ENCODE peak calls at places on chromosome 6, in nine cellular contexts. One of them, this sample, is unnamed.

GRCh38 chr6:33207569-33208088 is 671 bp upstream of the RING1 start:
- DNase-seq in fibroblast of villous mesenchyme: peak; percentile 62
- DNase-seq in dermis blood vessel endothelial cell: peak; percentile 64
- DNase-seq in nephron progenitor cell: peak; percentile 66
- DNase-seq in mesendoderm: no peak
- DNase-seq in activated CD8-positive, alpha-beta memory T cell treated with anti-CD3 and anti-CD28 coated beads, Interleukin-2, amount 50 U/mL, for 4 hours: no peak
- DNase-seq in thyroid gland: peak; percentile 48
- DNase-seq in stimulated activated CD4-positive, alpha-beta T cell treated with anti-CD3 and anti-CD28 coated beads, Interleukin-15, amount 100 ng/mL, for 1 hour: no peak
- DNase-seq in hepatocyte: peak; percentile 80
- DNase-seq in this sample: no peak

GRCh38 chr6:7343546-7344475 is 30.8 kb upstream of the SSR1 start:
- DNase-seq in fibroblast of villous mesenchyme: no peak
- DNase-seq in dermis blood vessel endothelial cell: no peak
- DNase-seq in nephron progenitor cell: no peak
- DNase-seq in mesendoderm: no peak
- DNase-seq in activated CD8-positive, alpha-beta memory T cell treated with anti-CD3 and anti-CD28 coated beads, Interleukin-2, amount 50 U/mL, for 4 hours: no peak
- DNase-seq in thyroid gland: no peak
- DNase-seq in stimulated activated CD4-positive, alpha-beta T cell treated with anti-CD3 and anti-CD28 coated beads, Interleukin-15, amount 100 ng/mL, for 1 hour: no peak
- DNase-seq in hepatocyte: no peak
- DNase-seq in this sample: no peak

GRCh38 chr6:52333840-52334200 is 28.1 kb upstream of the PAQR8 start:
- DNase-seq in fibroblast of villous mesenchyme: no peak
- DNase-seq in dermis blood vessel endothelial cell: no peak
- DNase-seq in nephron progenitor cell: no peak
- DNase-seq in mesendoderm: no peak
- DNase-seq in activated CD8-positive, alpha-beta memory T cell treated with anti-CD3 and anti-CD28 coated beads, Interleukin-2, amount 50 U/mL, for 4 hours: no peak
- DNase-seq in thyroid gland: no peak
- DNase-seq in stimulated activated CD4-positive, alpha-beta T cell treated with anti-CD3 and anti-CD28 coated beads, Interleukin-15, amount 100 ng/mL, for 1 hour: no peak
- DNase-seq in hepatocyte: no peak
- DNase-seq in this sample: no peak

GRCh38 chr6:41200296-41200900 is 551 bp downstream of the TREML2 start:
- DNase-seq in fibroblast of villous mesenchyme: peak; percentile 33
- DNase-seq in dermis blood vessel endothelial cell: no peak
- DNase-seq in nephron progenitor cell: no peak
- DNase-seq in mesendoderm: peak; percentile 79
- DNase-seq in activated CD8-positive, alpha-beta memory T cell treated with anti-CD3 and anti-CD28 coated beads, Interleukin-2, amount 50 U/mL, for 4 hours: peak; percentile 37
- DNase-seq in thyroid gland: no peak
- DNase-seq in stimulated activated CD4-positive, alpha-beta T cell treated with anti-CD3 and anti-CD28 coated beads, Interleukin-15, amount 100 ng/mL, for 1 hour: no peak
- DNase-seq in hepatocyte: no peak
- DNase-seq in this sample: no peak

GRCh38 chr6:54179152-54179551 is 67.9 kb downstream of the MLIP start:
- DNase-seq in fibroblast of villous mesenchyme: no peak
- DNase-seq in dermis blood vessel endothelial cell: no peak
- DNase-seq in nephron progenitor cell: no peak
- DNase-seq in mesendoderm: no peak
- DNase-seq in activated CD8-positive, alpha-beta memory T cell treated with anti-CD3 and anti-CD28 coated beads, Interleukin-2, amount 50 U/mL, for 4 hours: no peak
- DNase-seq in thyroid gland: no peak
- DNase-seq in stimulated activated CD4-positive, alpha-beta T cell treated with anti-CD3 and anti-CD28 coated beads, Interleukin-15, amount 100 ng/mL, for 1 hour: no peak
- DNase-seq in hepatocyte: no peak
- DNase-seq in this sample: no peak

GRCh38 chr6:90351696-90352095 is 55.1 kb upstream of the BACH2 start:
- DNase-seq in fibroblast of villous mesenchyme: no peak
- DNase-seq in dermis blood vessel endothelial cell: no peak
- DNase-seq in nephron progenitor cell: no peak
- DNase-seq in mesendoderm: no peak
- DNase-seq in activated CD8-positive, alpha-beta memory T cell treated with anti-CD3 and anti-CD28 coated beads, Interleukin-2, amount 50 U/mL, for 4 hours: no peak
- DNase-seq in thyroid gland: no peak
- DNase-seq in stimulated activated CD4-positive, alpha-beta T cell treated with anti-CD3 and anti-CD28 coated beads, Interleukin-15, amount 100 ng/mL, for 1 hour: no peak
- DNase-seq in hepatocyte: no peak
- DNase-seq in this sample: no peak

GRCh38 chr6:111256646-111257045 is 169.3 kb downstream of the SLC16A10 start:
- DNase-seq in fibroblast of villous mesenchyme: no peak
- DNase-seq in dermis blood vessel endothelial cell: no peak
- DNase-seq in nephron progenitor cell: no peak
- DNase-seq in mesendoderm: peak; percentile 24
- DNase-seq in activated CD8-positive, alpha-beta memory T cell treated with anti-CD3 and anti-CD28 coated beads, Interleukin-2, amount 50 U/mL, for 4 hours: no peak
- DNase-seq in thyroid gland: no peak
- DNase-seq in stimulated activated CD4-positive, alpha-beta T cell treated with anti-CD3 and anti-CD28 coated beads, Interleukin-15, amount 100 ng/mL, for 1 hour: no peak
- DNase-seq in hepatocyte: no peak
- DNase-seq in this sample: no peak

GRCh38 chr6:138987299-138987642 is 782 bp downstream of the REPS1 start:
- DNase-seq in fibroblast of villous mesenchyme: no peak
- DNase-seq in dermis blood vessel endothelial cell: no peak
- DNase-seq in nephron progenitor cell: peak; percentile 54
- DNase-seq in mesendoderm: peak; percentile 48
- DNase-seq in activated CD8-positive, alpha-beta memory T cell treated with anti-CD3 and anti-CD28 coated beads, Interleukin-2, amount 50 U/mL, for 4 hours: no peak
- DNase-seq in thyroid gland: peak; percentile 47
- DNase-seq in stimulated activated CD4-positive, alpha-beta T cell treated with anti-CD3 and anti-CD28 coated beads, Interleukin-15, amount 100 ng/mL, for 1 hour: no peak
- DNase-seq in hepatocyte: no peak
- DNase-seq in this sample: no peak

GRCh38 chr6:144379356-144379755 is 94.2 kb downstream of the UTRN start:
- DNase-seq in fibroblast of villous mesenchyme: no peak
- DNase-seq in dermis blood vessel endothelial cell: no peak
- DNase-seq in nephron progenitor cell: no peak
- DNase-seq in mesendoderm: no peak
- DNase-seq in activated CD8-positive, alpha-beta memory T cell treated with anti-CD3 and anti-CD28 coated beads, Interleukin-2, amount 50 U/mL, for 4 hours: no peak
- DNase-seq in thyroid gland: peak; percentile 14
- DNase-seq in stimulated activated CD4-positive, alpha-beta T cell treated with anti-CD3 and anti-CD28 coated beads, Interleukin-15, amount 100 ng/mL, for 1 hour: no peak
- DNase-seq in hepatocyte: no peak
- DNase-seq in this sample: no peak

GRCh38 chr6:156886409-156886808 is 109.2 kb downstream of the ARID1B start:
- DNase-seq in fibroblast of villous mesenchyme: no peak
- DNase-seq in dermis blood vessel endothelial cell: peak; percentile 74
- DNase-seq in nephron progenitor cell: no peak
- DNase-seq in mesendoderm: no peak
- DNase-seq in activated CD8-positive, alpha-beta memory T cell treated with anti-CD3 and anti-CD28 coated beads, Interleukin-2, amount 50 U/mL, for 4 hours: no peak
- DNase-seq in thyroid gland: no peak
- DNase-seq in stimulated activated CD4-positive, alpha-beta T cell treated with anti-CD3 and anti-CD28 coated beads, Interleukin-15, amount 100 ng/mL, for 1 hour: no peak
- DNase-seq in hepatocyte: no peak
- DNase-seq in this sample: no peak

GRCh38 chr6:130708338-130708737 is 118.9 kb upstream of the SMLR1 start:
- DNase-seq in fibroblast of villous mesenchyme: peak; percentile 80
- DNase-seq in dermis blood vessel endothelial cell: peak; percentile 42
- DNase-seq in nephron progenitor cell: no peak
- DNase-seq in mesendoderm: no peak
- DNase-seq in activated CD8-positive, alpha-beta memory T cell treated with anti-CD3 and anti-CD28 coated beads, Interleukin-2, amount 50 U/mL, for 4 hours: no peak
- DNase-seq in thyroid gland: no peak
- DNase-seq in stimulated activated CD4-positive, alpha-beta T cell treated with anti-CD3 and anti-CD28 coated beads, Interleukin-15, amount 100 ng/mL, for 1 hour: no peak
- DNase-seq in hepatocyte: peak; percentile 39
- DNase-seq in this sample: no peak

GRCh38 chr6:155580904-155581303 is 125.3 kb upstream of the NOX3 start:
- DNase-seq in fibroblast of villous mesenchyme: no peak
- DNase-seq in dermis blood vessel endothelial cell: no peak
- DNase-seq in nephron progenitor cell: no peak
- DNase-seq in mesendoderm: peak; percentile 18
- DNase-seq in activated CD8-positive, alpha-beta memory T cell treated with anti-CD3 and anti-CD28 coated beads, Interleukin-2, amount 50 U/mL, for 4 hours: no peak
- DNase-seq in thyroid gland: no peak
- DNase-seq in stimulated activated CD4-positive, alpha-beta T cell treated with anti-CD3 and anti-CD28 coated beads, Interleukin-15, amount 100 ng/mL, for 1 hour: no peak
- DNase-seq in hepatocyte: no peak
- DNase-seq in this sample: no peak

GRCh38 chr6:14876778-14877613 is 368.9 kb upstream of the JARID2 start:
- DNase-seq in fibroblast of villous mesenchyme: peak; percentile 88
- DNase-seq in dermis blood vessel endothelial cell: peak; percentile 75
- DNase-seq in nephron progenitor cell: no peak
- DNase-seq in mesendoderm: peak; percentile 21
- DNase-seq in activated CD8-positive, alpha-beta memory T cell treated with anti-CD3 and anti-CD28 coated beads, Interleukin-2, amount 50 U/mL, for 4 hours: no peak
- DNase-seq in thyroid gland: no peak
- DNase-seq in stimulated activated CD4-positive, alpha-beta T cell treated with anti-CD3 and anti-CD28 coated beads, Interleukin-15, amount 100 ng/mL, for 1 hour: no peak
- DNase-seq in hepatocyte: no peak
- DNase-seq in this sample: no peak

GRCh38 chr6:45327956-45328522 is at the start of gene RUNX2:
- DNase-seq in fibroblast of villous mesenchyme: peak; percentile 47
- DNase-seq in dermis blood vessel endothelial cell: no peak
- DNase-seq in nephron progenitor cell: no peak
- DNase-seq in mesendoderm: peak; percentile 33
- DNase-seq in activated CD8-positive, alpha-beta memory T cell treated with anti-CD3 and anti-CD28 coated beads, Interleukin-2, amount 50 U/mL, for 4 hours: no peak
- DNase-seq in thyroid gland: no peak
- DNase-seq in stimulated activated CD4-positive, alpha-beta T cell treated with anti-CD3 and anti-CD28 coated beads, Interleukin-15, amount 100 ng/mL, for 1 hour: no peak
- DNase-seq in hepatocyte: peak; percentile 8
- DNase-seq in this sample: no peak

GRCh38 chr6:27870486-27870885 is 41.7 kb downstream of the OR2B2 start:
- DNase-seq in fibroblast of villous mesenchyme: no peak
- DNase-seq in dermis blood vessel endothelial cell: no peak
- DNase-seq in nephron progenitor cell: no peak
- DNase-seq in mesendoderm: no peak
- DNase-seq in activated CD8-positive, alpha-beta memory T cell treated with anti-CD3 and anti-CD28 coated beads, Interleukin-2, amount 50 U/mL, for 4 hours: no peak
- DNase-seq in thyroid gland: no peak
- DNase-seq in stimulated activated CD4-positive, alpha-beta T cell treated with anti-CD3 and anti-CD28 coated beads, Interleukin-15, amount 100 ng/mL, for 1 hour: no peak
- DNase-seq in hepatocyte: no peak
- DNase-seq in this sample: no peak

GRCh38 chr6:154758125-154758524 is 24.9 kb downstream of the SCAF8 start:
- DNase-seq in fibroblast of villous mesenchyme: no peak
- DNase-seq in dermis blood vessel endothelial cell: no peak
- DNase-seq in nephron progenitor cell: no peak
- DNase-seq in mesendoderm: no peak
- DNase-seq in activated CD8-positive, alpha-beta memory T cell treated with anti-CD3 and anti-CD28 coated beads, Interleukin-2, amount 50 U/mL, for 4 hours: no peak
- DNase-seq in thyroid gland: no peak
- DNase-seq in stimulated activated CD4-positive, alpha-beta T cell treated with anti-CD3 and anti-CD28 coated beads, Interleukin-15, amount 100 ng/mL, for 1 hour: no peak
- DNase-seq in hepatocyte: no peak
- DNase-seq in this sample: no peak

GRCh38 chr6:45630314-45630713 is 252.6 kb upstream of the SUPT3H start:
- DNase-seq in fibroblast of villous mesenchyme: no peak
- DNase-seq in dermis blood vessel endothelial cell: no peak
- DNase-seq in nephron progenitor cell: no peak
- DNase-seq in mesendoderm: no peak
- DNase-seq in activated CD8-positive, alpha-beta memory T cell treated with anti-CD3 and anti-CD28 coated beads, Interleukin-2, amount 50 U/mL, for 4 hours: no peak
- DNase-seq in thyroid gland: no peak
- DNase-seq in stimulated activated CD4-positive, alpha-beta T cell treated with anti-CD3 and anti-CD28 coated beads, Interleukin-15, amount 100 ng/mL, for 1 hour: no peak
- DNase-seq in hepatocyte: no peak
- DNase-seq in this sample: no peak

GRCh38 chr6:108653864-108654402 is 93.2 kb downstream of the FOXO3 start:
- DNase-seq in fibroblast of villous mesenchyme: peak; percentile 71
- DNase-seq in dermis blood vessel endothelial cell: peak; percentile 37
- DNase-seq in nephron progenitor cell: no peak
- DNase-seq in mesendoderm: no peak
- DNase-seq in activated CD8-positive, alpha-beta memory T cell treated with anti-CD3 and anti-CD28 coated beads, Interleukin-2, amount 50 U/mL, for 4 hours: no peak
- DNase-seq in thyroid gland: peak; percentile 63
- DNase-seq in stimulated activated CD4-positive, alpha-beta T cell treated with anti-CD3 and anti-CD28 coated beads, Interleukin-15, amount 100 ng/mL, for 1 hour: no peak
- DNase-seq in hepatocyte: no peak
- DNase-seq in this sample: no peak

GRCh38 chr6:79649016-79649415 is 17.9 kb downstream of the SH3BGRL2 start:
- DNase-seq in fibroblast of villous mesenchyme: no peak
- DNase-seq in dermis blood vessel endothelial cell: no peak
- DNase-seq in nephron progenitor cell: no peak
- DNase-seq in mesendoderm: no peak
- DNase-seq in activated CD8-positive, alpha-beta memory T cell treated with anti-CD3 and anti-CD28 coated beads, Interleukin-2, amount 50 U/mL, for 4 hours: no peak
- DNase-seq in thyroid gland: no peak
- DNase-seq in stimulated activated CD4-positive, alpha-beta T cell treated with anti-CD3 and anti-CD28 coated beads, Interleukin-15, amount 100 ng/mL, for 1 hour: no peak
- DNase-seq in hepatocyte: no peak
- DNase-seq in this sample: no peak

GRCh38 chr6:43763133-43763797 is 6.7 kb upstream of the VEGFA start:
- DNase-seq in fibroblast of villous mesenchyme: peak; percentile 61
- DNase-seq in dermis blood vessel endothelial cell: no peak
- DNase-seq in nephron progenitor cell: no peak
- DNase-seq in mesendoderm: no peak
- DNase-seq in activated CD8-positive, alpha-beta memory T cell treated with anti-CD3 and anti-CD28 coated beads, Interleukin-2, amount 50 U/mL, for 4 hours: no peak
- DNase-seq in thyroid gland: no peak
- DNase-seq in stimulated activated CD4-positive, alpha-beta T cell treated with anti-CD3 and anti-CD28 coated beads, Interleukin-15, amount 100 ng/mL, for 1 hour: no peak
- DNase-seq in hepatocyte: no peak
- DNase-seq in this sample: no peak

GRCh38 chr6:119915971-119916370 is 566.4 kb upstream of the MAN1A1 start:
- DNase-seq in fibroblast of villous mesenchyme: no peak
- DNase-seq in dermis blood vessel endothelial cell: no peak
- DNase-seq in nephron progenitor cell: no peak
- DNase-seq in mesendoderm: no peak
- DNase-seq in activated CD8-positive, alpha-beta memory T cell treated with anti-CD3 and anti-CD28 coated beads, Interleukin-2, amount 50 U/mL, for 4 hours: no peak
- DNase-seq in thyroid gland: no peak
- DNase-seq in stimulated activated CD4-positive, alpha-beta T cell treated with anti-CD3 and anti-CD28 coated beads, Interleukin-15, amount 100 ng/mL, for 1 hour: no peak
- DNase-seq in hepatocyte: no peak
- DNase-seq in this sample: no peak

GRCh38 chr6:26299286-26300042 is 65.5 kb upstream of the BTN3A2 start:
- DNase-seq in fibroblast of villous mesenchyme: no peak
- DNase-seq in dermis blood vessel endothelial cell: no peak
- DNase-seq in nephron progenitor cell: peak; percentile 41
- DNase-seq in mesendoderm: peak; percentile 42
- DNase-seq in activated CD8-positive, alpha-beta memory T cell treated with anti-CD3 and anti-CD28 coated beads, Interleukin-2, amount 50 U/mL, for 4 hours: no peak
- DNase-seq in thyroid gland: no peak
- DNase-seq in stimulated activated CD4-positive, alpha-beta T cell treated with anti-CD3 and anti-CD28 coated beads, Interleukin-15, amount 100 ng/mL, for 1 hour: no peak
- DNase-seq in hepatocyte: no peak
- DNase-seq in this sample: no peak

GRCh38 chr6:44641344-44641743 is 253.8 kb downstream of the CDC5L start:
- DNase-seq in fibroblast of villous mesenchyme: no peak
- DNase-seq in dermis blood vessel endothelial cell: no peak
- DNase-seq in nephron progenitor cell: no peak
- DNase-seq in mesendoderm: no peak
- DNase-seq in activated CD8-positive, alpha-beta memory T cell treated with anti-CD3 and anti-CD28 coated beads, Interleukin-2, amount 50 U/mL, for 4 hours: no peak
- DNase-seq in thyroid gland: no peak
- DNase-seq in stimulated activated CD4-positive, alpha-beta T cell treated with anti-CD3 and anti-CD28 coated beads, Interleukin-15, amount 100 ng/mL, for 1 hour: no peak
- DNase-seq in hepatocyte: no peak
- DNase-seq in this sample: no peak

GRCh38 chr6:169140986-169141495 is 112.6 kb downstream of the THBS2 start:
- DNase-seq in fibroblast of villous mesenchyme: no peak
- DNase-seq in dermis blood vessel endothelial cell: no peak
- DNase-seq in nephron progenitor cell: no peak
- DNase-seq in mesendoderm: no peak
- DNase-seq in activated CD8-positive, alpha-beta memory T cell treated with anti-CD3 and anti-CD28 coated beads, Interleukin-2, amount 50 U/mL, for 4 hours: no peak
- DNase-seq in thyroid gland: no peak
- DNase-seq in stimulated activated CD4-positive, alpha-beta T cell treated with anti-CD3 and anti-CD28 coated beads, Interleukin-15, amount 100 ng/mL, for 1 hour: no peak
- DNase-seq in hepatocyte: no peak
- DNase-seq in this sample: no peak

GRCh38 chr6:138063726-138064125 is 43.5 kb downstream of the PERP start:
- DNase-seq in fibroblast of villous mesenchyme: no peak
- DNase-seq in dermis blood vessel endothelial cell: no peak
- DNase-seq in nephron progenitor cell: no peak
- DNase-seq in mesendoderm: no peak
- DNase-seq in activated CD8-positive, alpha-beta memory T cell treated with anti-CD3 and anti-CD28 coated beads, Interleukin-2, amount 50 U/mL, for 4 hours: no peak
- DNase-seq in thyroid gland: no peak
- DNase-seq in stimulated activated CD4-positive, alpha-beta T cell treated with anti-CD3 and anti-CD28 coated beads, Interleukin-15, amount 100 ng/mL, for 1 hour: no peak
- DNase-seq in hepatocyte: no peak
- DNase-seq in this sample: no peak

GRCh38 chr6:13421425-13422057 is 65.9 kb downstream of the GFOD1 start:
- DNase-seq in fibroblast of villous mesenchyme: no peak
- DNase-seq in dermis blood vessel endothelial cell: no peak
- DNase-seq in nephron progenitor cell: no peak
- DNase-seq in mesendoderm: peak; percentile 46
- DNase-seq in activated CD8-positive, alpha-beta memory T cell treated with anti-CD3 and anti-CD28 coated beads, Interleukin-2, amount 50 U/mL, for 4 hours: no peak
- DNase-seq in thyroid gland: no peak
- DNase-seq in stimulated activated CD4-positive, alpha-beta T cell treated with anti-CD3 and anti-CD28 coated beads, Interleukin-15, amount 100 ng/mL, for 1 hour: no peak
- DNase-seq in hepatocyte: no peak
- DNase-seq in this sample: no peak

GRCh38 chr6:87291879-87292278 is 30.5 kb upstream of the SMIM8 start:
- DNase-seq in fibroblast of villous mesenchyme: no peak
- DNase-seq in dermis blood vessel endothelial cell: peak; percentile 12
- DNase-seq in nephron progenitor cell: no peak
- DNase-seq in mesendoderm: no peak
- DNase-seq in activated CD8-positive, alpha-beta memory T cell treated with anti-CD3 and anti-CD28 coated beads, Interleukin-2, amount 50 U/mL, for 4 hours: no peak
- DNase-seq in thyroid gland: no peak
- DNase-seq in stimulated activated CD4-positive, alpha-beta T cell treated with anti-CD3 and anti-CD28 coated beads, Interleukin-15, amount 100 ng/mL, for 1 hour: no peak
- DNase-seq in hepatocyte: no peak
- DNase-seq in this sample: no peak

GRCh38 chr6:26295691-26296555 is 69.1 kb upstream of the BTN3A2 start:
- DNase-seq in fibroblast of villous mesenchyme: peak; percentile 82
- DNase-seq in dermis blood vessel endothelial cell: peak; percentile 87
- DNase-seq in nephron progenitor cell: no peak
- DNase-seq in mesendoderm: no peak
- DNase-seq in activated CD8-positive, alpha-beta memory T cell treated with anti-CD3 and anti-CD28 coated beads, Interleukin-2, amount 50 U/mL, for 4 hours: no peak
- DNase-seq in thyroid gland: no peak
- DNase-seq in stimulated activated CD4-positive, alpha-beta T cell treated with anti-CD3 and anti-CD28 coated beads, Interleukin-15, amount 100 ng/mL, for 1 hour: no peak
- DNase-seq in hepatocyte: peak; percentile 68
- DNase-seq in this sample: no peak

GRCh38 chr6:45076217-45076616 is 251.9 kb upstream of the RUNX2 start:
- DNase-seq in fibroblast of villous mesenchyme: peak; percentile 46
- DNase-seq in dermis blood vessel endothelial cell: no peak
- DNase-seq in nephron progenitor cell: no peak
- DNase-seq in mesendoderm: no peak
- DNase-seq in activated CD8-positive, alpha-beta memory T cell treated with anti-CD3 and anti-CD28 coated beads, Interleukin-2, amount 50 U/mL, for 4 hours: no peak
- DNase-seq in thyroid gland: no peak
- DNase-seq in stimulated activated CD4-positive, alpha-beta T cell treated with anti-CD3 and anti-CD28 coated beads, Interleukin-15, amount 100 ng/mL, for 1 hour: no peak
- DNase-seq in hepatocyte: no peak
- DNase-seq in this sample: no peak

GRCh38 chr6:168016756-168017525 is 19.5 kb downstream of the KIF25 start:
- DNase-seq in fibroblast of villous mesenchyme: no peak
- DNase-seq in dermis blood vessel endothelial cell: no peak
- DNase-seq in nephron progenitor cell: no peak
- DNase-seq in mesendoderm: no peak
- DNase-seq in activated CD8-positive, alpha-beta memory T cell treated with anti-CD3 and anti-CD28 coated beads, Interleukin-2, amount 50 U/mL, for 4 hours: no peak
- DNase-seq in thyroid gland: no peak
- DNase-seq in stimulated activated CD4-positive, alpha-beta T cell treated with anti-CD3 and anti-CD28 coated beads, Interleukin-15, amount 100 ng/mL, for 1 hour: no peak
- DNase-seq in hepatocyte: no peak
- DNase-seq in this sample: no peak